ENCODE peak calls at places on chromosome 13, in seven cellular contexts. L, C, R, J, N, Z and X are unnamed samples.

GRCh38 chr13:21837841-21838551 is 167.1 kb downstream of the FGF9 start:
- DNase-seq in N (no peak), L (peak; percentile 49), J (peak; percentile 36), C (no peak), R (no peak), Z (no peak), X (no peak)

GRCh38 chr13:63190742-63191141 is 1775.1 kb upstream of the PCDH20 start:
- DNase-seq in N (peak; percentile 92), C (no peak), L (no peak), R (no peak), J (peak; percentile 22), Z (no peak), X (no peak)

GRCh38 chr13:57627663-57628062 is 3.9 kb upstream of the PCDH17 start:
- DNase-seq in Z (no peak), N (peak; percentile 27), L (peak; percentile 19), J (peak; percentile 9), C (peak; percentile 57), R (no peak), X (no peak)

GRCh38 chr13:27341616-27342015 is 71.0 kb downstream of the RASL11A start:
- DNase-seq in C (no peak), N (no peak), L (no peak), J (no peak), Z (no peak), R (no peak), X (no peak)

GRCh38 chr13:19052180-19052579 is 129.4 kb downstream of the TUBA3C start:
- DNase-seq in R (no peak), N (no peak), Z (no peak), C (no peak), J (no peak), L (no peak), X (no peak)

GRCh38 chr13:39185326-39185725 is 147.1 kb downstream of the NHLRC3 start:
- DNase-seq in J (no peak), R (no peak), L (no peak), Z (no peak), C (no peak), N (no peak), X (no peak)

GRCh38 chr13:82467626-82468025 is 1414.6 kb downstream of the SLITRK1 start:
- DNase-seq in Z (no peak), R (no peak), L (no peak), N (no peak), C (no peak), J (no peak), X (no peak)

GRCh38 chr13:21567714-21568113 is 36.3 kb downstream of the MICU2 start:
- DNase-seq in J (peak; percentile 1), Z (no peak), N (peak; percentile 28), R (no peak), L (peak; percentile 46), C (no peak), X (no peak)

GRCh38 chr13:46614582-46614981 is 61.6 kb downstream of the LRCH1 start:
- DNase-seq in L (peak; percentile 54), Z (no peak), J (peak; percentile 2), R (no peak), N (peak; percentile 62), C (peak; percentile 90), X (no peak)

GRCh38 chr13:98535501-98536357 is 41.2 kb downstream of the STK24 start:
- DNase-seq in Z (no peak), N (no peak), C (no peak), R (no peak), J (no peak), L (no peak), X (no peak)

GRCh38 chr13:113774177-113775107 is 15.4 kb downstream of the TMEM255B start:
- DNase-seq in C (peak; percentile 94), N (peak; percentile 52), J (peak; percentile 48), R (no peak), L (no peak), Z (no peak), X (peak; percentile 32)

GRCh38 chr13:37446503-37446902 is 152.1 kb downstream of the POSTN start:
- DNase-seq in Z (no peak), J (no peak), N (peak; percentile 98), L (no peak), C (no peak), R (peak; percentile 97), X (no peak)

GRCh38 chr13:73056054-73056962 is 2.5 kb upstream of the KLF5 start:
- DNase-seq in L (no peak), N (peak; percentile 98), Z (no peak), R (peak; percentile 24), C (peak; percentile 76), J (peak; percentile 54), X (no peak)

GRCh38 chr13:33489563-33489962 is 204.0 kb upstream of the STARD13 start:
- DNase-seq in C (no peak), N (no peak), R (no peak), J (no peak), L (no peak), Z (no peak), X (no peak)